ENCODE peak calls at places on chromosomes 12 and 14, in ten cellular contexts. V is SK-N-DZ; B is Caco-2; D is stimulated activated CD8-positive, alpha-beta memory T cell treated with anti-CD3 and anti-CD28 coated beads, Interleukin-4, amount 100 ng/mL, for 24 hours; W is HCT116; S is left ventricle myocardium superior; L is WERI-Rb-1; M is GM10248; Q is A549; C is NB4. I is an unnamed sample.

GRCh38 chr12:84329933-84330332 is 582.7 kb downstream of the SLC6A15 start:
- DNase-seq in V (no peak), B (no peak), D (no peak), W (no peak), S (no peak), L (no peak), M (no peak), Q (no peak), C (no peak), I (no peak)

GRCh38 chr12:59164991-59165718 is 244.9 kb upstream of the LRIG3 start:
- DNase-seq in V (peak), B (no peak), D (no peak), W (peak), S (no peak), L (no peak), M (no peak), Q (peak), C (peak), I (no peak)

GRCh38 chr12:116773276-116773731 is 35.2 kb downstream of the RNFT2 start:
- DNase-seq in V (no peak), B (no peak), D (no peak), W (peak), S (no peak), L (no peak), M (no peak), Q (peak), C (peak), I (no peak)

GRCh38 chr12:9064815-9065606 is 50.7 kb downstream of the A2M start:
- DNase-seq in V (no peak), B (peak), D (no peak), W (peak), S (peak), L (no peak), M (peak), Q (peak), C (no peak), I (peak)

GRCh38 chr12:111072299-111072698 is 151.9 kb upstream of the MYL2 start:
- DNase-seq in V (no peak), B (no peak), D (no peak), W (no peak), S (no peak), L (no peak), M (no peak), Q (no peak), C (no peak), I (no peak)

GRCh38 chr14:20657216-20658211 is 16.0 kb upstream of the OR6S1 start:
- DNase-seq in V (no peak), B (peak), D (no peak), W (peak), S (no peak), L (no peak), M (no peak), Q (peak), C (no peak), I (no peak)

GRCh38 chr14:59337151-59337611 is 128.0 kb downstream of the GPR135 start:
- DNase-seq in V (no peak), B (no peak), D (no peak), W (no peak), S (peak), L (no peak), M (no peak), Q (no peak), C (peak), I (no peak)

GRCh38 chr14:89418452-89418851 is 1.4 kb upstream of the FOXN3 start:
- DNase-seq in V (peak), B (no peak), D (no peak), W (no peak), S (peak), L (peak), M (no peak), Q (no peak), C (peak), I (no peak)

GRCh38 chr12:57173089-57173488 is 25.7 kb upstream of the LRP1-AS start:
- DNase-seq in V (peak), B (peak), D (no peak), W (no peak), S (peak), L (peak), M (peak), Q (peak), C (peak), I (no peak)

GRCh38 chr12:79682593-79682992 is 8.2 kb downstream of the PAWR start:
- DNase-seq in V (no peak), B (no peak), D (no peak), W (no peak), S (no peak), L (no peak), M (no peak), Q (no peak), C (no peak), I (no peak)

GRCh38 chr14:42806909-42807315 is 1200.2 kb downstream of the LRFN5 start:
- DNase-seq in V (no peak), B (no peak), D (no peak), W (no peak), S (no peak), L (no peak), M (no peak), Q (no peak), C (no peak), I (no peak)

GRCh38 chr12:52139579-52140062 is 52.2 kb downstream of the KRT80 start:
- DNase-seq in V (no peak), B (peak), D (no peak), W (no peak), S (no peak), L (peak), M (no peak), Q (peak), C (peak), I (no peak)

GRCh38 chr14:105919458-105920150 is 393.2 kb downstream of the TMEM121 start:
- DNase-seq in V (no peak), B (peak), D (no peak), W (no peak), S (peak), L (no peak), M (no peak), Q (no peak), C (no peak), I (no peak)

GRCh38 chr12:75751769-75752471 is 240.5 kb upstream of the KRR1 start:
- DNase-seq in V (no peak), B (no peak), D (no peak), W (no peak), S (no peak), L (no peak), M (no peak), Q (peak), C (no peak), I (no peak)

I was measured in epithelial cell of prostate.